ENCODE peak calls at places on chromosomes 2 and 18, in nine cellular contexts. Q is choroid plexus epithelial cell, H is WERI-Rb-1, I is hepatocyte, M is fibroblast of lung, Z is esophagus squamous epithelium, W is lower leg skin, F is psoas muscle, R is stomach. G is an unnamed sample.

GRCh38 chr18:63157293-63158011 is 162.1 kb downstream of the BCL2 start:
- DNase-seq in M (no peak), Q (no peak), R (no peak), W (no peak), F (no peak), Z (no peak), H (no peak), I (no peak), G (no peak)

GRCh38 chr2:109173311-109174171 is 44.5 kb downstream of the SH3RF3 start:
- DNase-seq in M (peak; percentile 94), H (no peak), R (peak; percentile 42), F (peak; percentile 90), Z (no peak), I (peak; percentile 48), W (peak; percentile 79), Q (peak; percentile 94), G (peak; percentile 79)

GRCh38 chr2:60530660-60531276 is 22.7 kb downstream of the BCL11A start:
- DNase-seq in R (peak; percentile 94), M (peak; percentile 67), W (no peak), I (peak; percentile 95), F (no peak), Q (peak; percentile 53), H (peak; percentile 94), Z (no peak), G (no peak)

GRCh38 chr2:231228223-231228622 is 29.8 kb downstream of the ARMC9 start:
- DNase-seq in I (no peak), M (no peak), Q (no peak), R (no peak), H (no peak), W (no peak), F (no peak), Z (no peak), G (no peak)

GRCh38 chr2:109147405-109147804 is 18.4 kb downstream of the SH3RF3 start:
- DNase-seq in F (no peak), I (no peak), M (no peak), W (no peak), R (no peak), Z (no peak), Q (no peak), H (no peak), G (no peak)

GRCh38 chr18:5239447-5239846 is 42.4 kb upstream of the AKAIN1 start:
- DNase-seq in W (no peak), H (no peak), I (no peak), F (no peak), Q (no peak), Z (no peak), R (no peak), M (no peak), G (no peak)

GRCh38 chr2:147989809-147990403 is 30.6 kb downstream of the ORC4 start:
- DNase-seq in M (peak; percentile 37), Q (peak; percentile 82), F (no peak), W (no peak), R (no peak), Z (no peak), H (no peak), I (peak; percentile 53), G (peak; percentile 70)

GRCh38 chr2:181885096-181885495 is 6.4 kb upstream of the ITPRID2 start:
- DNase-seq in W (no peak), I (no peak), Z (no peak), Q (no peak), H (no peak), F (no peak), M (no peak), R (no peak), G (no peak)

GRCh38 chr2:219078126-219078525 is 17.4 kb upstream of the IHH start:
- DNase-seq in W (no peak), F (no peak), M (no peak), I (no peak), Z (no peak), R (no peak), H (no peak), Q (no peak), G (peak; percentile 13)

GRCh38 chr18:36247036-36247435 is 50.5 kb upstream of the FHOD3 start:
- DNase-seq in H (no peak), I (no peak), M (no peak), R (no peak), W (no peak), F (no peak), Z (no peak), Q (peak; percentile 1), G (no peak)

GRCh38 chr18:54267688-54268087 is 1.6 kb upstream of the POLI start:
- DNase-seq in Q (no peak), F (no peak), H (no peak), I (no peak), Z (no peak), M (no peak), R (no peak), W (no peak), G (no peak)

GRCh38 chr18:11176416-11176815 is 27.0 kb upstream of the PIEZO2 start:
- DNase-seq in I (no peak), Q (no peak), M (peak; percentile 79), F (no peak), R (no peak), H (no peak), Z (no peak), W (no peak), G (peak; percentile 53)

GRCh38 chr2:69092857-69093256 is 79.9 kb downstream of the ANTXR1 start:
- DNase-seq in F (no peak), Z (no peak), M (no peak), Q (no peak), R (no peak), W (no peak), I (no peak), H (no peak), G (peak; percentile 38)

GRCh38 chr18:76974345-76974744 is 152.0 kb downstream of the ZNF236 start:
- DNase-seq in R (no peak), Q (no peak), H (no peak), F (no peak), M (no peak), W (no peak), Z (no peak), I (no peak), G (no peak)

GRCh38 chr18:79570266-79571201 is 109.1 kb upstream of the CTDP1 start:
- DNase-seq in Q (peak; percentile 60), F (peak; percentile 42), I (no peak), W (no peak), H (peak; percentile 5), R (no peak), Z (no peak), M (peak; percentile 94), G (peak; percentile 28)

GRCh38 chr2:226772389-226773179 is 27.0 kb downstream of the IRS1 start:
- DNase-seq in F (no peak), I (no peak), Q (peak; percentile 68), H (no peak), W (no peak), R (no peak), Z (no peak), M (peak; percentile 72), G (no peak)

GRCh38 chr2:101278925-101279324 is 26.2 kb downstream of the CNOT11 start:
- DNase-seq in Z (no peak), F (no peak), H (no peak), R (no peak), Q (no peak), M (no peak), I (no peak), W (no peak), G (no peak)
- H3K4me3 ChIP-seq in Z (no peak overlapping the region), F (no peak overlapping the region), H (no peak overlapping the region), R (no peak overlapping the region), Q (no peak overlapping the region), M (no peak overlapping the region), I (no peak overlapping the region), W (no peak overlapping the region), G (no peak overlapping the region)

GRCh38 chr2:240972636-240973521 is 25.5 kb upstream of the SNED1 start:
- DNase-seq in R (peak; percentile 48), F (peak; percentile 57), Z (no peak), H (no peak), W (no peak), Q (no peak), I (no peak), M (peak; percentile 33), G (peak; percentile 75)
- TF ChIP-seq CTCF in R (no peak), F (no peak), Z (no peak), H (no peak), W (no peak), Q (no peak), I (no peak), M (no peak), G (no peak)

GRCh38 chr2:25311866-25312575 is 29.7 kb downstream of the DNMT3A start:
- DNase-seq in W (no peak), Z (no peak), H (peak; percentile 70), M (no peak), Q (no peak), F (peak; percentile 78), I (no peak), R (peak; percentile 80), G (no peak)

GRCh38 chr2:25314514-25315315 is 27.0 kb downstream of the DNMT3A start:
- DNase-seq in H (peak; percentile 81), Z (no peak), W (no peak), I (peak; percentile 84), Q (no peak), F (peak; percentile 72), M (peak; percentile 55), R (peak; percentile 68), G (no peak)

GRCh38 chr2:25313711-25314513 is 27.8 kb downstream of the DNMT3A start:
- DNase-seq in W (no peak), Q (no peak), H (no peak), I (no peak), F (no peak), M (no peak), R (no peak), Z (no peak), G (no peak)

GRCh38 chr2:25310965-25311865 is 30.5 kb downstream of the DNMT3A start:
- DNase-seq in W (peak; percentile 54), H (peak; percentile 82), Q (no peak), M (no peak), F (no peak), I (no peak), R (peak; percentile 85), Z (no peak), G (no peak)

DNA sequence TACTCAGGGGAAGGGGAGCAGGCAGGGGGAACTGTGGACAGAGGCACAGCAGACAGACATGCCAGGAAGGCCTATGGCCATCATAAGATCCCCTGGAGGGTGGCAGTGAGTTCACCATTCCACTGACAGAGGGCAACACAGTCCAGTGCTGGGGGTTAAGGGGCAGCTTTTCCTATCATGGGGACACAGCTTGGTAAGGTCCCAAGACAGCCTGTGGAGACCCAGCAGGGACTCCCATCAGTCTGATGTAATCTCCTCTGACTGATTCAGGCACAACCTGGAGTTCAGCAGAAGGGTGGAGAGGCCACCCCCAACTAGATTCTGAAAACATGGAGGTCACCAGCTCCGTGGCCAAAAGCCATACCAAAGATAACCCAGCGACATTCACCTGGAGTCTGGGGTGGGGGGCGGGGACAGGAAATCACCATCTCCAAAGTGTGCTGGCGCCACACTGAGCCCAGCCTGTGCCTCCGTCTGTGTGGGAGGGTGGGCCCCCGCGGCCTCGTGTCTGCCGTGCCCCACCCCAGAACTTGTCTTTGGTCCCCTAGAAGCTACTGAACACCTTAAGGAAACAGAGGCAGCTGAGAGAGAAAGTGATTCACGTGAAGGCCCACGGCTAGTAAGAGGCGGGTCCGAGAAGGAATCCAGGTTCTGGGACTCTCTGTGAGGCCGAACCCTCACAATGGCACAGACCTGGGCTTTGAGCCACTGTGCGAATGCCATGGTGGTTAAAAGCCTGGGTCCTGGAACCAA is 28.6 kb downstream of the DNMT3A start:
- DNase-seq in W (no peak), Q (no peak), I (no peak), R (no peak), Z (no peak), M (no peak), H (no peak), F (no peak), G (no peak)
- H3K4me3 ChIP-seq in W (no peak overlapping the region), Q (no peak overlapping the region), I (no peak overlapping the region), R (no peak overlapping the region), Z (no peak overlapping the region), M (no peak overlapping the region), H (no peak overlapping the region), F (no peak overlapping the region), G (no peak overlapping the region)

GRCh38 chr2:44244135-44244871 is 31.0 kb upstream of the SLC3A1 start:
- DNase-seq in M (peak; percentile 62), Q (peak; percentile 82), F (peak; percentile 63), I (peak; percentile 86), Z (no peak), H (peak; percentile 55), R (peak; percentile 76), W (peak; percentile 45), G (peak; percentile 76)
- TF ChIP-seq CTCF in M (peak; percentile 51), Q (peak; percentile 69), F (peak; percentile 68), I (peak; percentile 71), Z (peak; percentile 46), H (peak; percentile 24), R (peak; percentile 51), W (no peak), G (peak; percentile 48)